ENCODE peak calls at places on chromosome 22, in six cellular contexts. M is BE2C, R is heart right ventricle, O is cardiac muscle cell, Y is coronary artery, K is stomach. G is an unnamed sample.

GRCh38 chr22:33743756-33744155 is 176.5 kb downstream of the LARGE1 start:
- DNase-seq in M (no peak), R (no peak), O (no peak), Y (no peak), K (no peak), G (no peak)

GRCh38 chr22:47446821-47447810 is 684.7 kb downstream of the TBC1D22A start:
- DNase-seq in M (no peak), R (no peak), O (no peak), Y (no peak), K (no peak), G (no peak)

GRCh38 chr22:18095101-18095805 is 15.4 kb upstream of the TUBA8 start:
- DNase-seq in M (no peak), R (no peak), O (no peak), Y (no peak), K (no peak), G (no peak)

GRCh38 chr22:49603016-49603415 is 224.7 kb downstream of the BRD1 start:
- DNase-seq in M (no peak), R (no peak), O (no peak), Y (no peak), K (no peak), G (no peak)

GRCh38 chr22:46241397-46242007 is 8.6 kb downstream of the CDPF1 start:
- DNase-seq in M (peak), R (peak), O (no peak), Y (no peak), K (no peak), G (no peak)

GRCh38 chr22:30309981-30310672 is 16.6 kb downstream of the TBC1D10A start:
- DNase-seq in M (no peak), R (no peak), O (no peak), Y (no peak), K (peak), G (no peak)

GRCh38 chr22:35212020-35212419 is 45.3 kb upstream of the HMGXB4 start:
- DNase-seq in M (no peak), R (no peak), O (no peak), Y (no peak), K (peak), G (no peak)

GRCh38 chr22:24178502-24179440 is 2.5 kb upstream of the SUSD2 start:
- DNase-seq in M (peak), R (no peak), O (no peak), Y (no peak), K (no peak), G (no peak)

GRCh38 chr22:30861131-30861530 is 107.4 kb downstream of the MORC2 start:
- DNase-seq in M (no peak), R (no peak), O (no peak), Y (no peak), K (peak), G (no peak)

GRCh38 chr22:36285017-36285416 is 32.1 kb downstream of the APOL1 start:
- DNase-seq in M (no peak), R (no peak), O (no peak), Y (no peak), K (no peak), G (no peak)

GRCh38 chr22:35708917-35709316 is 8.8 kb upstream of the APOL5 start:
- DNase-seq in M (no peak), R (no peak), O (no peak), Y (no peak), K (no peak), G (no peak)

GRCh38 chr22:20741634-20742581 is 32.0 kb upstream of the SERPIND1 start:
- DNase-seq in M (peak), R (no peak), O (peak), Y (no peak), K (no peak), G (no peak)

GRCh38 chr22:48720662-48721393 is 1106.8 kb downstream of the BRD1 start:
- DNase-seq in M (no peak), R (no peak), O (no peak), Y (no peak), K (no peak), G (no peak)

GRCh38 chr22:45842141-45842831 is 134.7 kb downstream of the WNT7B start:
- DNase-seq in M (no peak), R (no peak), O (no peak), Y (no peak), K (no peak), G (no peak)

GRCh38 chr22:24566899-24567511 is 11.2 kb downstream of the SNRPD3 start:
- DNase-seq in M (no peak), R (no peak), O (peak), Y (no peak), K (no peak), G (no peak)

GRCh38 chr22:35314161-35314942 is 14.7 kb downstream of the TOM1 start:
- DNase-seq in M (no peak), R (peak), O (no peak), Y (peak), K (no peak), G (no peak)

DNA sequence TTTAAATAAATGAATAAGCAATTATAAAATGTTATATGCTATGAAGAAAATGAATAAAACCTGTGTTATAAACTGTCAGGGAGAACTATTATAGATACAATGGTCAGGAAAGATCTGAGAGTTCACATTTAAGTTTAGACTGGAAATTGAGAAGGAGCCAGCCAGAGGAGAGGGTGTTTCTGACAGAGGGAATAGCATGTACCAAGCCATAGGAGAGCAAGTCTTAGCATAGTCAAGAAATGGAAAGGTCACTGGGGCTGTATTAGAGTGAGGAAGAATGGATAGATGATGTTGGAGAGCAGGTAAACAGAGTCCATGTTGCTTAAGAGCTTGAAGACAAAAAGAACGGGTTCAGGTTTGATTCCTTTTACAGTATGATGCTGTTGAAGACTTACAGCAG is 87.4 kb downstream of the FAM83F start:
- DNase-seq in M (no peak), R (no peak), O (no peak), Y (no peak), K (no peak), G (no peak)
- TF ChIP-seq CTCF in M (no peak), R (no peak), O (no peak), Y (no peak), K (no peak), G (no peak)

GRCh38 chr22:43587574-43587973 is 175.8 kb downstream of the MPPED1 start:
- DNase-seq in M (no peak), R (no peak), O (no peak), Y (no peak), K (no peak), G (no peak)

GRCh38 chr22:43592470-43592869 is 180.7 kb downstream of the MPPED1 start:
- DNase-seq in M (peak), R (no peak), O (peak), Y (no peak), K (no peak), G (no peak)
- TF ChIP-seq CTCF in M (peak), R (no peak), O (no peak), Y (no peak), K (no peak), G (peak)

GRCh38 chr22:27594474-27595134 is 207.0 kb downstream of the MN1 start:
- DNase-seq in M (no peak), R (no peak), O (no peak), Y (no peak), K (no peak), G (no peak)

GRCh38 chr22:27601195-27601594 is 200.4 kb downstream of the MN1 start:
- DNase-seq in M (no peak), R (no peak), O (no peak), Y (no peak), K (no peak), G (no peak)

GRCh38 chr22:27596133-27596905 is 205.2 kb downstream of the MN1 start:
- DNase-seq in M (no peak), R (no peak), O (no peak), Y (no peak), K (no peak), G (no peak)

GRCh38 chr22:27598792-27599191 is 202.8 kb downstream of the MN1 start:
- DNase-seq in M (no peak), R (no peak), O (no peak), Y (no peak), K (no peak), G (no peak)

DNA sequence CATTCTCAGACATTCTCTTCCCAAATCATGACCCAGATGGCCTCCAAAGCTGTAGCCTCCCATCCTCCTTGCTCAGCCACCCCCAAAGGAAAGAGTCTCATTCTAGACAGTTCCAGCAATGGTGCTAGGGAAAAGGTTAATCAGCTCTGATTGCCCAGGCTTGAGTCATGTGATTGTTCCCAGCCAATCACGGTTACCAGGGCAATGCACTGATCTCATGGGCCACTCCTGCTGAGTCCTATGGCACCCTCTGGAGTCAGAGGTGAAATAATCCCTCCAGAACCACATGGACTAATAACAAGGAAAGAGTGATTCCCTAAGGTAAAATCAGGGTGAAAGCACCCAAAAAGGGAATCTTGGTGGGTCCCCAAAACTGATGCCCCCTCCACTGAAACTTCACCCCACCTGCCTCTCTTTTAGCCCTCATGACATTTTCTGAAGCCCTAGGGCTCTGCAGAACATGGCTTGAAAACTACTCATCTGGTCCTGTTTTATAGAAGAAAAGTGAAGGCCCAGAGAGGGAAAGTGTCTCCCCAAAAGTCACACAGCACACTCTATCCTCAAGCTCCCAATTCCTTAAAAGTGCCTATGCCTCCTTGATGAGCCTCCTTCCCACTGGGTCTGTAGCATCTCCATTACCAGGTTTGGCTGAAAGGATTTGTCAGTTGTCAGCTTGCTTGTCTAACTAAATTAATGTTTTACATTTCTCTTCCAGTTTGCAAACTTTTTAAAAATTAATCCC is 203.7 kb downstream of the MN1 start:
- DNase-seq in M (peak), R (no peak), O (no peak), Y (no peak), K (no peak), G (no peak)
- TF ChIP-seq CTCF in M (peak), R (no peak), O (no peak), Y (no peak), K (no peak), G (no peak)

DNA sequence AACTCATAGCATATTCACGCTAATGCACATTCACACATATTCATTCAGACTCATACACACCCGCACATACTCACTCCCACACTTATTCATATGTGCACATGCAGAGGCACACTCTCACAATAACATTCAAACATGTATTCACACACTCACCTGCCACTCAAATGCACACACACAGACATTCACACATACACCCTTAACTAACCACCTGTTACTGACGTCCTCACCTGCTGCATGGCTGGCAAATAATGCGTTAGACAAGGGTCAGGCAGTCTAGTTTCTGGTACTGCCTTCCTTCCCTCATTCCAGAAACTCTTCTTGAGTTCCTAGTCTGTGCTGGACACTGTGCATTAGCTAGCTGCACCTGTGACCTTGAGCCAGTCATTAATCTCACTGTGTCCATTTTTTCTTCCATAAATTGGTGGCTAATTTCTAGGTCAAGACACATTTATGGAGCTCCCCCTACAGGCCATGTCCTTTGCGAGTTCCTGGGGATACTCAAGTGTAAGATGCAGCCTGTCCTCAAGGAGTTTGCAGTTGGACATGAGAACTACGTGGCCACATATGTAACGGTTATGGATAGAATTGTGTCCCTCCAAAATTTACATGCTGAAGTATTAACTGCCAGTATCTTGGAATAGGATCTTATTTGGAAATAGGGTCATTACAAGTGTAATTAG is 34.5 kb upstream of the SEZ6L start:
- DNase-seq in M (peak), R (no peak), O (no peak), Y (no peak), K (no peak), G (no peak)
- TF ChIP-seq CTCF in M (peak), R (no peak), O (no peak), Y (no peak), K (no peak), G (peak)

GRCh38 chr22:37953437-37954179 is at the start of the genes C22orf23 and POLR2F:
- DNase-seq in M (peak), R (peak), O (peak), Y (peak), K (peak), G (peak)
- TF ChIP-seq CTCF in M (no peak), R (no peak), O (peak), Y (no peak), K (peak), G (no peak)

GRCh38 chr22:42992092-42992491 is 22.9 kb downstream of the PACSIN2 start:
- DNase-seq in M (no peak), R (no peak), O (no peak), Y (no peak), K (no peak), G (no peak)

GRCh38 chr22:42993651-42994275 is 21.2 kb downstream of the PACSIN2 start:
- DNase-seq in M (no peak), R (no peak), O (no peak), Y (no peak), K (peak), G (no peak)

GRCh38 chr22:42991010-42991651 is 23.8 kb downstream of the PACSIN2 start:
- DNase-seq in M (no peak), R (no peak), O (no peak), Y (no peak), K (no peak), G (no peak)

GRCh38 chr22:42992886-42993479 is 22.0 kb downstream of the PACSIN2 start:
- DNase-seq in M (no peak), R (no peak), O (no peak), Y (no peak), K (peak), G (no peak)

DNA sequence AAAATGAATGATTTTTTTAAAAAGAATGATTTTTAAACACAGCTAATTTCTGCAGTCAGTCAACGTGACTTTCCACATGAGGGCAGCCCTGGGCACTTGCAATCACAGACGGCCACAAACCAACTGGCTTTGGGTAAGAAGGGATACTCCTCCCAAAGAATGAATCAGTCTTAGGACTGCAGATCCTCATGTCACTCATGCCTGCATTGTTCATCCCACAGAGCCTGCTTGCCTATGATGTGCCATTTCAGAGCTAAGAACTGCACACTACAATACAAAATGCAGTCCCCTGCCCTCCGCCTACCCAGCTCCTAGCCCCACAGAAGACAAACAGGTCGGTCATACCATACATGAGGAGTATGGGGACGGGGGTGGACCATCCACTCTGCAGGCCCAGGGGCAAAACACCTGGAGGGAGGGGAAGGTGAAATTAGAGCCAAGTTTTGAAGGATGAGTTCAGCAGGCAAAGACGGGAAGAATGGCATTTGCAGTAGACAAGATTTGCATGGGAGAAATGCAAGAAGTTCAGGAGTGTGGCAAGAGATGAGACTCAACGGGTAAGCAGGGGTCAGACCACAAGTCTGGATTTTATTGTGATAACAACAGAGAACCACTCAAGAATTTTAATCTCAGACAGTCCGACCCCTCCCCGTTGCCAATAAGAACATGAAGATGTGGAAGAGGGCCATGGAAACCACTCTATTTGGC is 24.7 kb downstream of the PACSIN2 start:
- DNase-seq in M (no peak), R (no peak), O (no peak), Y (no peak), K (no peak), G (no peak)
- TF ChIP-seq CTCF in M (peak), R (no peak), O (peak), Y (no peak), K (no peak), G (no peak)

GRCh38 chr22:19675428-19675827 is 38.9 kb upstream of the SEPTIN5 start:
- DNase-seq in M (no peak), R (no peak), O (no peak), Y (no peak), K (no peak), G (no peak)

GRCh38 chr22:19674129-19674928 is 40.0 kb upstream of the SEPTIN5 start:
- DNase-seq in M (peak), R (no peak), O (no peak), Y (no peak), K (no peak), G (no peak)

GRCh38 chr22:19672054-19672776 is 42.1 kb upstream of the SEPTIN5 start:
- DNase-seq in M (no peak), R (no peak), O (no peak), Y (no peak), K (no peak), G (no peak)

GRCh38 chr22:19673660-19674059 is 40.6 kb upstream of the SEPTIN5 start:
- DNase-seq in M (no peak), R (no peak), O (no peak), Y (no peak), K (no peak), G (no peak)

DNA sequence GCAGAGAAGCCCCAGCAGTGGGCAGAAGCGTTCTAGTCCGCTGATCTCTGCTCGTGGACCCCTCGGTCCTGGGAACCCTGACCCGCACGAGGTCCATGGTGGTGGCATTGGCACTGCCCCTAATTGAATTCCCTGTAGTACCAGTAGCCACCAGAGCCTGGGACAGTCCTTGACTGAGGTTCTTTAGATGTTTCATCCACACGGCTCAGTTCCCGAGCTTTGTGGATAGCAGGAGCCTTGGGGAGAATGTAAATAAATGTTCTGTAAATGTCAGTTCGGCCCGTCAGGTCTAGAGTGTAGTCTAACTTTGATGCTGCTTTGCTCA is 39.4 kb upstream of the SEPTIN5 start:
- DNase-seq in M (no peak), R (no peak), O (no peak), Y (no peak), K (no peak), G (no peak)
- TF ChIP-seq CTCF in M (no peak), R (no peak), O (no peak), Y (no peak), K (no peak), G (no peak)

G was measured in progenitor cell of endocrine pancreas.